ENCODE peak calls at places on chromosomes 13 and 19, in five cellular contexts. One of them, this sample, is unnamed.

GRCh38 chr13:114004416-114005205 is 30.7 kb upstream of the C13orf46 start:
- DNase-seq in WTC11: no peak
- DNase-seq in mucosa of descending colon: no peak
- DNase-seq in T-cell: no peak
- DNase-seq in islet precursor cell: no peak
- DNase-seq in this sample: peak

GRCh38 chr13:110135977-110136597 is 170.9 kb downstream of the COL4A1 start:
- DNase-seq in islet precursor cell: no peak
- DNase-seq in WTC11: no peak
- DNase-seq in mucosa of descending colon: no peak
- DNase-seq in T-cell: no peak
- DNase-seq in this sample: no peak

GRCh38 chr19:47652285-47652684 is 43.4 kb downstream of the BICRA start:
- DNase-seq in WTC11: no peak
- DNase-seq in mucosa of descending colon: no peak
- DNase-seq in islet precursor cell: no peak
- DNase-seq in T-cell: no peak
- DNase-seq in this sample: no peak

GRCh38 chr13:55576389-55576788 is 1564.3 kb upstream of the PRR20A start:
- DNase-seq in T-cell: no peak
- DNase-seq in islet precursor cell: peak
- DNase-seq in mucosa of descending colon: no peak
- DNase-seq in WTC11: no peak
- DNase-seq in this sample: no peak

GRCh38 chr13:23902975-23903905 is 5.9 kb upstream of the C1QTNF9B start:
- DNase-seq in islet precursor cell: no peak
- DNase-seq in WTC11: peak
- DNase-seq in mucosa of descending colon: no peak
- DNase-seq in T-cell: no peak
- DNase-seq in this sample: no peak

GRCh38 chr13:43697323-43697722 is 89.4 kb downstream of the ENOX1 start:
- DNase-seq in islet precursor cell: no peak
- DNase-seq in T-cell: no peak
- DNase-seq in WTC11: no peak
- DNase-seq in mucosa of descending colon: no peak
- DNase-seq in this sample: no peak

GRCh38 chr19:39401549-39402416 is 4.9 kb upstream of the ZFP36 start:
- DNase-seq in WTC11: no peak
- DNase-seq in islet precursor cell: peak
- DNase-seq in mucosa of descending colon: peak
- DNase-seq in T-cell: peak
- DNase-seq in this sample: peak

GRCh38 chr13:100512422-100512821 is 76.2 kb downstream of the GGACT start:
- DNase-seq in mucosa of descending colon: no peak
- DNase-seq in T-cell: no peak
- DNase-seq in islet precursor cell: peak
- DNase-seq in WTC11: no peak
- DNase-seq in this sample: no peak

GRCh38 chr13:27605610-27606200 is 14.6 kb downstream of the LNX2 start:
- DNase-seq in WTC11: no peak
- DNase-seq in islet precursor cell: no peak
- DNase-seq in T-cell: no peak
- DNase-seq in mucosa of descending colon: no peak
- DNase-seq in this sample: no peak

GRCh38 chr19:39846678-39847486 is 703 bp upstream of the FBL start:
- DNase-seq in T-cell: no peak
- DNase-seq in islet precursor cell: no peak
- DNase-seq in WTC11: no peak
- DNase-seq in mucosa of descending colon: peak
- DNase-seq in this sample: no peak

GRCh38 chr13:40185393-40185792 is 481.0 kb downstream of the FOXO1 start:
- DNase-seq in islet precursor cell: no peak
- DNase-seq in T-cell: no peak
- DNase-seq in mucosa of descending colon: no peak
- DNase-seq in WTC11: no peak
- DNase-seq in this sample: no peak

GRCh38 chr13:29993716-29994488 is 143.5 kb upstream of the UBL3 start:
- DNase-seq in WTC11: no peak
- DNase-seq in T-cell: no peak
- DNase-seq in mucosa of descending colon: no peak
- DNase-seq in islet precursor cell: no peak
- DNase-seq in this sample: no peak

GRCh38 chr19:14530005-14530348 is 583 bp downstream of the TECR start:
- DNase-seq in mucosa of descending colon: no peak
- DNase-seq in islet precursor cell: peak
- DNase-seq in T-cell: no peak
- DNase-seq in WTC11: no peak
- DNase-seq in this sample: no peak

GRCh38 chr13:75196112-75196855 is 285.7 kb downstream of the TBC1D4 start:
- DNase-seq in islet precursor cell: no peak
- DNase-seq in mucosa of descending colon: no peak
- DNase-seq in T-cell: no peak
- DNase-seq in WTC11: no peak
- DNase-seq in this sample: no peak

GRCh38 chr13:97528518-97528917 is 94.5 kb downstream of the RAP2A start:
- DNase-seq in islet precursor cell: no peak
- DNase-seq in mucosa of descending colon: no peak
- DNase-seq in T-cell: no peak
- DNase-seq in WTC11: no peak
- DNase-seq in this sample: no peak

This sample was measured in thyroid gland.